ENCODE peak calls at places on chromosomes 3 and 15, in five cellular contexts. T, F, Y, K and O are unnamed samples.

GRCh38 chr3:179474480-179474879 is 23.2 kb upstream of the GNB4 start:
- DNase-seq in T (no peak), F (no peak), Y (no peak), K (no peak), O (no peak)

GRCh38 chr3:149330609-149331008 is 2.8 kb downstream of the TM4SF18 start:
- DNase-seq in T (no peak), F (peak), Y (no peak), K (no peak), O (no peak)

GRCh38 chr3:188683032-188683491 is 488.7 kb upstream of the TPRG1 start:
- DNase-seq in T (no peak), F (peak), Y (peak), K (no peak), O (peak)

GRCh38 chr15:101568821-101569555 is 79.5 kb upstream of the PCSK6 start:
- DNase-seq in T (no peak), F (no peak), Y (no peak), K (no peak), O (no peak)

GRCh38 chr15:100983221-100983620 is 64.1 kb downstream of the LRRK1 start:
- DNase-seq in T (no peak), F (no peak), Y (no peak), K (no peak), O (no peak)

GRCh38 chr3:18217512-18218174 is 207.5 kb downstream of the SATB1 start:
- DNase-seq in T (no peak), F (no peak), Y (peak), K (no peak), O (no peak)

GRCh38 chr15:29550834-29551465 is 271.3 kb downstream of the TJP1 start:
- DNase-seq in T (no peak), F (no peak), Y (no peak), K (no peak), O (no peak)

GRCh38 chr3:154129625-154130024 is 8.4 kb downstream of the ARHGEF26 start:
- DNase-seq in T (no peak), F (no peak), Y (peak), K (no peak), O (no peak)

GRCh38 chr3:18058666-18059065 is 316.2 kb upstream of the TBC1D5 start:
- DNase-seq in T (no peak), F (no peak), Y (no peak), K (no peak), O (no peak)

GRCh38 chr15:80679167-80679804 is 15.8 kb upstream of the ABHD17C start:
- DNase-seq in T (no peak), F (no peak), Y (no peak), K (no peak), O (no peak)